ENCODE peak calls at places on chromosomes 13 and 19, in five cellular contexts. I is NT2/D1, P is fibroblast of lung, T is tibial artery, Y is mesendoderm. S is an unnamed sample.
A peak's percentile ranks its signal among the peaks of the same experiment; 100 is the strongest.

GRCh38 chr13:70415141-70415540 is 306.9 kb upstream of the KLHL1 start:
- DNase-seq in Y (no peak), P (no peak), I (no peak), T (no peak), S (no peak)

GRCh38 chr19:55702131-55702627 is 27.2 kb downstream of the EPN1 start:
- DNase-seq in P (no peak), T (no peak), Y (no peak), I (peak; percentile 15), S (peak; percentile 38)

GRCh38 chr19:35294328-35294727 is 2.4 kb downstream of the MAG start:
- DNase-seq in Y (no peak), I (no peak), P (no peak), T (no peak), S (no peak)

GRCh38 chr19:33622809-33623511 is 1.2 kb downstream of the CHST8 start:
- DNase-seq in I (no peak), P (no peak), T (no peak), Y (peak; percentile 19), S (no peak)

GRCh38 chr13:36998624-36999041 is 507 bp downstream of the ALG5 start:
- DNase-seq in Y (peak; percentile 33), I (no peak), P (no peak), T (peak; percentile 27), S (peak; percentile 69)

GRCh38 chr13:107351305-107351704 is 783.4 kb upstream of the ARGLU1 start:
- DNase-seq in T (no peak), Y (peak; percentile 98), I (no peak), P (peak; percentile 19), S (no peak)

GRCh38 chr19:49489601-49490167 is 2.3 kb downstream of the RPL13A start:
- DNase-seq in I (no peak), P (no peak), T (no peak), Y (no peak), S (no peak)

GRCh38 chr13:80359459-80360297 is 18.8 kb upstream of the SPRY2 start:
- DNase-seq in I (peak; percentile 96), T (no peak), Y (peak; percentile 96), P (peak; percentile 73), S (no peak)

GRCh38 chr19:14147797-14148605 is 11.6 kb upstream of the ASF1B start:
- DNase-seq in Y (peak; percentile 63), T (peak; percentile 74), I (peak; percentile 28), P (peak; percentile 65), S (peak; percentile 85)

GRCh38 chr19:44988896-44989563 is 12.2 kb upstream of the RELB start:
- DNase-seq in Y (peak; percentile 66), I (peak; percentile 16), P (peak; percentile 63), T (peak; percentile 31), S (peak; percentile 78)

GRCh38 chr19:40150170-40150569 is 41.1 kb upstream of the MAP3K10 start:
- DNase-seq in T (no peak), P (peak; percentile 68), I (no peak), Y (no peak), S (no peak)

GRCh38 chr19:20423381-20424207 is 142.0 kb downstream of the ZNF737 start:
- DNase-seq in Y (peak; percentile 87), T (peak; percentile 65), I (no peak), P (peak; percentile 78), S (peak; percentile 82)

GRCh38 chr13:23921451-23921888 is 24.2 kb upstream of the C1QTNF9B start:
- DNase-seq in P (peak; percentile 66), Y (peak; percentile 93), T (no peak), I (peak; percentile 74), S (no peak)

GRCh38 chr19:47096721-47097120 is 16.9 kb downstream of the ZC3H4 start:
- DNase-seq in I (no peak), T (no peak), Y (no peak), P (no peak), S (no peak)

GRCh38 chr13:114064516-114065140 is 67.8 kb downstream of the RASA3 start:
- DNase-seq in T (no peak), Y (no peak), P (peak; percentile 62), I (no peak), S (no peak)

GRCh38 chr19:54420383-54421168 is 5.3 kb downstream of the TTYH1 start:
- DNase-seq in Y (peak; percentile 52), I (peak; percentile 91), P (no peak), T (no peak), S (no peak)

GRCh38 chr13:110005563-110005962 is 219.2 kb upstream of the IRS2 start:
- DNase-seq in T (no peak), I (no peak), Y (no peak), P (no peak), S (no peak)

GRCh38 chr19:35205733-35206323 is 22.7 kb downstream of the FAM187B start:
- DNase-seq in T (no peak), P (no peak), I (no peak), Y (no peak), S (no peak)

GRCh38 chr19:11737964-11738745 is 591 bp downstream of the ZNF823 start:
- DNase-seq in P (peak; percentile 12), T (peak; percentile 37), I (no peak), Y (peak; percentile 52), S (peak; percentile 86)

GRCh38 chr13:80755925-80756324 is 415.0 kb upstream of the SPRY2 start:
- DNase-seq in I (no peak), P (peak; percentile 58), Y (no peak), T (no peak), S (no peak)

GRCh38 chr13:20197361-20197834 is 4.7 kb upstream of the GJB2 start:
- DNase-seq in Y (peak; percentile 37), P (peak; percentile 67), T (no peak), I (no peak), S (no peak)

GRCh38 chr13:52892925-52893324 is 44.5 kb upstream of the PCDH8 start:
- DNase-seq in Y (no peak), P (no peak), T (no peak), I (no peak), S (no peak)
- H3K4me1 ChIP-seq in Y (no peaks in the 10 kb centered on the region), P (no peaks in the 10 kb centered on the region), T (no peaks in the 10 kb centered on the region), I (no peaks in the 10 kb centered on the region), S (no peaks in the 10 kb centered on the region)

GRCh38 chr19:3296446-3296845 is 69.9 kb upstream of the NFIC start:
- DNase-seq in Y (no peak), I (no peak), T (no peak), P (no peak), S (no peak)
- H3K27me3 ChIP-seq in Y (no peaks in the 10 kb centered on the region), I (no peaks in the 10 kb centered on the region), T (peaks cover 70% of the 10 kb centered on the region), P (no peaks in the 10 kb centered on the region), S (peaks cover 19% of the 10 kb centered on the region)

DNA sequence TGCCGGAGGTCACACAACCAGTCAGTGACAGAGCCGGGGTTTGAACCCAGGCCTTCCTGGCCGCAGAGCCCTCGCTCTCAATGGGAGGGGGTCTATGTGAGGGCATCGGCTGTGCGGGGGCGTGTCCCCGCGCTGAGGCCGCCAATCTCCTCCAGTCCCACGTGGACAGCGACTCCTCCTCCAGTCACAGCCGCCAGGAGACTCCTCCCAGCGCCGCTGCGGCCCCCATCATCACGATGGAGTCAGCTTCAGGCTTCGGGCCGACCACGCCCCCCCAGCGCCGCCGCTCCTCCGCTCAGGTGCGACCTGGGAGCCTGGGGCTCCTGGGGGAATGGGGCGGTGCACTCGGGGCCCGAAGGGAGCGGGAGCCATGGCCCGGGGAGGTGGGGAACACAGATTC is 6.0 kb downstream of the SPRED3 start:
- DNase-seq in I (no peak), T (no peak), P (peak; percentile 34), Y (peak; percentile 95), S (no peak)
- H3K4me3 ChIP-seq in I (no peak overlapping the region), T (no peak overlapping the region), P (no peak overlapping the region), Y (no peak overlapping the region), S (no peak overlapping the region)

GRCh38 chr19:16074488-16075365 is 1.6 kb upstream of the TPM4 start:
- DNase-seq in Y (no peak), I (no peak), T (no peak), P (no peak), S (peak; percentile 50)

GRCh38 chr19:16076958-16077611 is 790 bp downstream of the TPM4 start:
- DNase-seq in P (peak; percentile 31), I (no peak), Y (peak; percentile 48), T (peak; percentile 59), S (peak; percentile 85)

GRCh38 chr19:16076154-16076957 is at the start of gene TPM4:
- DNase-seq in I (peak; percentile 77), Y (peak; percentile 97), T (peak; percentile 92), P (peak; percentile 98), S (peak; percentile 95)

GRCh38 chr19:16073988-16074387 is 2.3 kb upstream of the TPM4 start:
- DNase-seq in I (no peak), P (no peak), Y (no peak), T (no peak), S (no peak)

GRCh38 chr19:16075430-16076153 is 703 bp upstream of the TPM4 start:
- DNase-seq in T (no peak), P (peak; percentile 61), I (no peak), Y (peak; percentile 42), S (peak; percentile 43)
- H3K4me1 ChIP-seq in T (peaks cover 77% of the 10 kb centered on the region), P (peaks cover 7% of the 10 kb centered on the region), I (peaks cover 9% of the 10 kb centered on the region), Y (peaks cover 4% of the 10 kb centered on the region), S (peaks cover 46% of the 10 kb centered on the region)

GRCh38 chr13:78185700-78186099 is 267.1 kb upstream of the EDNRB start:
- DNase-seq in T (no peak), Y (no peak), P (no peak), I (no peak), S (no peak)
- H3K27me3 ChIP-seq in T (no peaks in the 10 kb centered on the region), Y (no peaks in the 10 kb centered on the region), P (no peaks in the 10 kb centered on the region), I (no peaks in the 10 kb centered on the region), S (no peaks in the 10 kb centered on the region)

DNA sequence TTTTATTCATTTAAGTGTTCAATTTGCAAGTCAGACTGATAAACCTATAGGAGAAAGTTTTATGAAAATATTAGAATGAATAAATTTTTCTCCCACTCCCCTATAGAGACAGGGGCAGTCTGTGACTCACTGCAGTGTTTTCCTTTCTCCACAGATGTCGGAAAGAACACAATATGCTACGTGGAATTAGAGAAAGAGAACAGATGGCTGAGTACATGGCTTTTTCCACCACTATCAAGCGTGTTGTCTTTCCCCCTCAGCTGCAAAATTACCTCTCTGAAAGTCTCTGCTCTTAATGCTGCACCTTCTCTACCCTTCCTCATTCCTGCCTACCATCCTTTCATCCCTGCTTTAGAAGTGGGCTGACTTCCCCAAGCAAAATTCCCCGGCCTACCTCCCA is 30.1 kb downstream of the FLT1 start:
- DNase-seq in Y (no peak), I (no peak), P (no peak), T (no peak), S (no peak)
- H3K4me3 ChIP-seq in Y (no peak overlapping the region), I (no peak overlapping the region), P (no peak overlapping the region), T (no peak overlapping the region), S (no peak overlapping the region)

DNA sequence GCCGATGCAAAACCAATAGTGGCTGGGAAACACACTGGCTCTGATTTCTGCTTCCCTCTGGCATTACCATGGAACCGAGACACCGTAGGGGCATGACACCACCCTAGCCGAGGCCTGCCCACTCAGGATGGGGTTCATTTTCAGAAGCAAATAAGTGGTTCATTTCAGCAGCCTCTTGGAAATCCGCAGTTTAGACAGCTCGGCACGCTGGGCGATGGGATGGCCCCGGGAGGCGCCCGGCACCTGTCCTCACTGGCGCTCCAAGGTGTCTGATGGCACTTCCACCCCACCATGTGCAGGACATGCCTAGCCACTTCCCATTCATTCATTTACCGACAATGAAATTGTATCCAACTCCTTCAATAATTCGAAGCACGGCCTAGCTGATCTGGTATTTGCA is 33.8 kb downstream of the KLF2 start:
- DNase-seq in Y (no peak), P (no peak), I (no peak), T (no peak), S (no peak)
- H3K4me1 ChIP-seq in Y (no peaks in the 10 kb centered on the region), P (no peaks in the 10 kb centered on the region), I (peaks cover 13% of the 10 kb centered on the region), T (no peaks in the 10 kb centered on the region), S (peaks cover 27% of the 10 kb centered on the region)